ENCODE peak calls at places on chromosome 7, in five cellular contexts. C is GM12878, S is HepG2, X is body of pancreas, L is heart left ventricle. G is an unnamed sample.
A peak's percentile ranks its signal among the peaks of the same experiment; 100 is the strongest.

GRCh38 chr7:108736266-108736891 is 166.7 kb downstream of the DNAJB9 start:
- DNase-seq in C (no peak), S (no peak), X (no peak), L (no peak), G (no peak)

GRCh38 chr7:95045236-95045923 is 138.0 kb downstream of the PPP1R9A start:
- DNase-seq in C (no peak), S (peak; percentile 57), X (peak; percentile 25), L (no peak), G (no peak)

GRCh38 chr7:116169060-116169459 is 41.3 kb upstream of the TES start:
- DNase-seq in C (no peak), S (peak; percentile 92), X (no peak), L (no peak), G (no peak)

GRCh38 chr7:148847815-148848726 is 36.0 kb downstream of the EZH2 start:
- DNase-seq in C (no peak), S (no peak), X (no peak), L (no peak), G (no peak)

GRCh38 chr7:47428052-47428779 is 153.7 kb downstream of the TNS3 start:
- DNase-seq in C (no peak), S (no peak), X (no peak), L (no peak), G (no peak)

GRCh38 chr7:26616235-26616634 is 248.2 kb downstream of the SKAP2 start:
- DNase-seq in C (no peak), S (no peak), X (no peak), L (no peak), G (no peak)

GRCh38 chr7:10022957-10023356 is 950.7 kb upstream of the PHF14 start:
- DNase-seq in C (no peak), S (no peak), X (peak; percentile 27), L (no peak), G (no peak)

GRCh38 chr7:46636022-46636421 is 715.0 kb upstream of the IGFBP3 start:
- DNase-seq in C (no peak), S (no peak), X (no peak), L (no peak), G (no peak)

GRCh38 chr7:20508109-20508508 is 107.4 kb upstream of the ABCB5 start:
- DNase-seq in C (no peak), S (no peak), X (no peak), L (no peak), G (no peak)

GRCh38 chr7:37671871-37672270 is 11.7 kb upstream of the GPR141 start:
- DNase-seq in C (no peak), S (no peak), X (no peak), L (no peak), G (no peak)

GRCh38 chr7:151260883-151261282 is 12.4 kb upstream of the SMARCD3 start:
- DNase-seq in C (no peak), S (no peak), X (no peak), L (no peak), G (no peak)

GRCh38 chr7:44787041-44787440 is 9.4 kb upstream of the PPIA start:
- DNase-seq in C (no peak), S (no peak), X (no peak), L (no peak), G (no peak)

GRCh38 chr7:155938129-155938528 is 125.9 kb upstream of the SHH start:
- DNase-seq in C (no peak), S (no peak), X (no peak), L (no peak), G (no peak)

GRCh38 chr7:73986158-73986631 is 41.8 kb upstream of the ELN start:
- DNase-seq in C (no peak), S (no peak), X (no peak), L (peak; percentile 81), G (peak; percentile 42)

GRCh38 chr7:44632196-44632595 is 25.8 kb downstream of the OGDH start:
- DNase-seq in C (no peak), S (no peak), X (no peak), L (no peak), G (no peak)

GRCh38 chr7:23468721-23469149 is 1.6 kb downstream of the IGF2BP3 start:
- DNase-seq in C (no peak), S (no peak), X (no peak), L (no peak), G (no peak)

GRCh38 chr7:117132385-117133120 is 179.3 kb downstream of the ST7 start:
- DNase-seq in C (no peak), S (no peak), X (no peak), L (no peak), G (no peak)

DNA sequence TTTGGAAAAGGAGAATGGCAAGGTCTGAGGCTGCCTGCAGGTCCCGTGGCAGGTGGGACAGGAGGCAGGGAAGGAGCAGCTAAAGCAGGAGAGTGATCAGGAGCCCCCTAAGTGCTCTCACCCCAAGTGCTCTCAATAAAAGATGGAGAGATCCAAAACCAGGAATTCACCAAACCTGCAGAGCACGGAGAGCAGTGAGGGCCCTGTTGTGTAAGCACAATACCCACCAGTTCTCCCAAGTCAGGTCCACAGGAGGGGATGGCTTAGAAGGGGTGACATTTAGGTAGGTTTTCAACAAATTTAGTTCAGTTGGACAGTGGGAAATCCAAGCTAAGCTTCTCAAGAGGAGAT is 40.8 kb downstream of the GNA12 start:
- DNase-seq in C (no peak), S (no peak), X (no peak), L (no peak), G (no peak)
- H3K4me3 ChIP-seq in C (no peak overlapping the region), S (peak overlapping the region; percentile 70), X (no peak overlapping the region), L (peak overlapping the region; percentile 17), G (no peak overlapping the region)

DNA sequence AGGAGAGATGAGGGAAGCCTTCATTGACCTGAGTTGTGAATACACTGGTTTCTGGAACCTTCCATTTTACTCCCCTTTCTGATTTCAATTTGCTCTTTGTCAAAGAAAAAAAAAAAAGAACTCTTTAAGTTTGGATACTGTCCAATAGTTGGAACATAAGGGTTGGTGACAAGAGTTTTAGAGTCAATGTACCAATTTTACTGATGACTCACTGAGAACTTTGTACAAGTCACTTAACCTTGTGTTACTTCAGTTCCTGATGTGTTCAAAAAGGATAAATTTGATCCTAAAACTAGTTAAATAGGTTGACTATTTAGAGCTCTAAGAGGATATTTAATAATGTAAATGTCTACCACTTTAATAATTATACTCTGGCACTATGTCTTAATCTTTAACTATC is 4.1 kb upstream of the CDK14 start:
- DNase-seq in C (no peak), S (no peak), X (no peak), L (no peak), G (no peak)
- TF ChIP-seq POLR2A in C (no peak), S (no peak), X (no peak), L (no peak), G (no peak)

GRCh38 chr7:134811798-134812197 is 32.4 kb downstream of the CALD1 start:
- DNase-seq in C (no peak), S (no peak), X (no peak), L (no peak), G (no peak)

GRCh38 chr7:134818568-134819345 is 39.3 kb downstream of the CALD1 start:
- DNase-seq in C (no peak), S (no peak), X (no peak), L (no peak), G (no peak)

GRCh38 chr7:134809611-134810010 is 30.2 kb downstream of the CALD1 start:
- DNase-seq in C (no peak), S (no peak), X (no peak), L (no peak), G (no peak)

GRCh38 chr7:134814730-134815364 is 35.4 kb downstream of the CALD1 start:
- DNase-seq in C (no peak), S (no peak), X (no peak), L (no peak), G (no peak)

GRCh38 chr7:134813668-134814067 is 34.2 kb downstream of the CALD1 start:
- DNase-seq in C (no peak), S (no peak), X (no peak), L (no peak), G (no peak)
- H3K4me1 ChIP-seq in C (no peaks in the 10 kb centered on the region), S (no peaks in the 10 kb centered on the region), X (peaks cover 12% of the 10 kb centered on the region), L (peaks cover 73% of the 10 kb centered on the region), G (peaks cover 32% of the 10 kb centered on the region)

GRCh38 chr7:130494480-130494879 is 2.6 kb downstream of the MEST start:
- DNase-seq in C (no peak), S (no peak), X (no peak), L (no peak), G (no peak)

GRCh38 chr7:130492519-130493274 is 812 bp downstream of the MEST start:
- DNase-seq in C (no peak), S (no peak), X (no peak), L (no peak), G (peak; percentile 37)

GRCh38 chr7:130491841-130492518 is at the start of gene MEST:
- DNase-seq in C (no peak), S (no peak), X (peak; percentile 36), L (peak; percentile 24), G (peak; percentile 38)

GRCh38 chr7:130490888-130491771 is 755 bp upstream of the MEST start:
- DNase-seq in C (no peak), S (no peak), X (peak; percentile 50), L (peak; percentile 34), G (peak; percentile 41)

GRCh38 chr7:130493275-130493868 is 1.5 kb downstream of the MEST start:
- DNase-seq in C (no peak), S (no peak), X (no peak), L (no peak), G (peak; percentile 23)
- H3K4me3 ChIP-seq in C (no peak overlapping the region), S (no peak overlapping the region), X (no peak overlapping the region), L (peak overlapping the region; percentile 41), G (peak overlapping the region; percentile 38)

DNA sequence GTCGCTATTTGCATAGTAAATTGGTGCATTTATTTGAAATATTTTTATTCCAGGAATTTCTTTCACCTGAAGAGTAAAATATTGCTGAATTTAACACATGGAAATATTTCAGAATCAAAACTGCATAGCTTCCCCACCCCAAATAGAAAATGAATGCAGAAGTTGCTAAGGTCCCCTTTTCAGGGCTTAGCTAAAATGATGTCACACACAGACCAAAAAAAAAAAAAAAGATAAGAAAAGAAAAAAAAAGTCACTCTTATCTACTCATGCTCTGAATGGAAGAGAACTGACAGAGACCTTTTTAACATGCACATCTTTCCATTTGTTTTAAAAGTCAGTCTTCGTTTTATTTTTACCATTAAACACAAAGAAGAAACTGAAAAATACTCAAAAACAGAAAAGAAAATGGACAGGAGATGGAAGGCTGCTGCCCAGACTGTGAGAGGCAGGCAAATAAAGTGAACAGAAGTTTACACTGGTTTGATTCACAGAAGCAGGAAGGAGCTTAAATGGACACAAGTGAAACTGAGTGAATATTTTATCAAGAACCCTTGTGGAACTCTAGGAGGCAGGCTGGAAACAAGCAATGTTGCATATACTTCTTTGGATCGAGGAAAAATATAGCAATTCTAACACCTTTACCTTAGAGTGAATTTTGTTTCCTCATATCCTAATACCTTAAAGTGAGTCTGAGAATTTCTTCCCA is 32.0 kb downstream of the PSMC2 start:
- DNase-seq in C (no peak), S (no peak), X (no peak), L (no peak), G (no peak)
- TF ChIP-seq POLR2A in C (no peak), S (no peak), X (no peak), L (no peak), G (no peak)

GRCh38 chr7:101123703-101124068 is 3.2 kb upstream of the SERPINE1 start:
- DNase-seq in C (no peak), S (no peak), X (no peak), L (no peak), G (no peak)
- H3K4me1 ChIP-seq in C (peaks cover 26% of the 10 kb centered on the region), S (peaks cover 86% of the 10 kb centered on the region), X (peaks cover 15% of the 10 kb centered on the region), L (peaks cover 68% of the 10 kb centered on the region), G (peaks cover 36% of the 10 kb centered on the region)